ENCODE peak calls at places on chromosome 6, in eight cellular contexts. I is B cell; U is bronchial epithelial cell; S is activated CD4-positive, alpha-beta T cell treated with anti-CD3 and anti-CD28 coated beads, Interleukin-2, amount 10 ng/mL, durations not matched to agents 7 days and 5 days; J is T-helper 9 cell; P is Calu3; O is effector memory CD8-positive, alpha-beta T cell; X is MCF 10A. Z is an unnamed sample.

GRCh38 chr6:119308048-119308570 is 41.5 kb downstream of the MAN1A1 start:
- DNase-seq in I (no peak), U (peak; percentile 70), S (no peak), J (no peak), P (no peak), O (no peak), X (peak; percentile 57), Z (peak; percentile 54)

GRCh38 chr6:72621243-72622093 is at the start of gene KCNQ5:
- DNase-seq in I (peak; percentile 40), U (no peak), S (no peak), J (no peak), P (peak; percentile 12), O (no peak), X (peak; percentile 20), Z (no peak)

GRCh38 chr6:117870477-117871243 is 36.4 kb upstream of the SLC35F1 start:
- DNase-seq in I (no peak), U (no peak), S (no peak), J (no peak), P (no peak), O (no peak), X (no peak), Z (no peak)

GRCh38 chr6:19866900-19867627 is 29.9 kb downstream of the ID4 start:
- DNase-seq in I (no peak), U (peak; percentile 77), S (no peak), J (no peak), P (peak; percentile 51), O (no peak), X (peak; percentile 35), Z (peak; percentile 42)

GRCh38 chr6:158972241-158973233 is 27.5 kb downstream of the RSPH3 start:
- DNase-seq in I (peak; percentile 70), U (peak; percentile 67), S (no peak), J (no peak), P (no peak), O (peak; percentile 9), X (peak; percentile 63), Z (peak; percentile 75)

GRCh38 chr6:24504642-24505586 is 10.1 kb downstream of the ALDH5A1 start:
- DNase-seq in I (no peak), U (peak; percentile 85), S (no peak), J (no peak), P (peak; percentile 97), O (no peak), X (no peak), Z (peak; percentile 13)

GRCh38 chr6:30854641-30855040 is 29.7 kb upstream of the DDR1 start:
- DNase-seq in I (no peak), U (no peak), S (no peak), J (no peak), P (no peak), O (no peak), X (no peak), Z (no peak)

GRCh38 chr6:162053084-162053483 is 674.5 kb downstream of the PRKN start:
- DNase-seq in I (no peak), U (no peak), S (no peak), J (no peak), P (no peak), O (no peak), X (no peak), Z (no peak)

GRCh38 chr6:38178584-38178886 is 359.0 kb downstream of the ZFAND3 start:
- DNase-seq in I (no peak), U (no peak), S (no peak), J (no peak), P (no peak), O (no peak), X (no peak), Z (no peak)

GRCh38 chr6:100392423-100392822 is 72.3 kb downstream of the SIM1 start:
- DNase-seq in I (no peak), U (no peak), S (no peak), J (no peak), P (no peak), O (no peak), X (no peak), Z (no peak)

GRCh38 chr6:23176883-23177282 is 607.5 kb downstream of the HDGFL1 start:
- DNase-seq in I (no peak), U (no peak), S (no peak), J (no peak), P (no peak), O (no peak), X (no peak), Z (no peak)

GRCh38 chr6:97133071-97133470 is 149.9 kb downstream of the MMS22L start:
- DNase-seq in I (no peak), U (no peak), S (no peak), J (no peak), P (no peak), O (no peak), X (peak; percentile 5), Z (peak; percentile 1)